ENCODE peak calls at places on chromosome 22, in nine cellular contexts. V, K, J, U, T, G, I, H and D are unnamed samples.

GRCh38 chr22:24865508-24865907 is 59.5 kb downstream of the SGSM1 start:
- DNase-seq in V (no peak), K (no peak), J (no peak), U (no peak), T (no peak), G (no peak), I (no peak), H (no peak), D (no peak)

GRCh38 chr22:23137905-23138520 is 3.8 kb downstream of the RSPH14 start:
- DNase-seq in V (peak; percentile 38), K (no peak), J (no peak), U (no peak), T (no peak), G (no peak), I (no peak), H (no peak), D (peak; percentile 64)

GRCh38 chr22:37643225-37643847 is 3.9 kb downstream of the SH3BP1 start:
- DNase-seq in V (peak; percentile 92), K (peak; percentile 45), J (peak; percentile 82), U (peak; percentile 36), T (peak; percentile 32), G (peak; percentile 85), I (peak; percentile 71), H (no peak), D (peak; percentile 95)

GRCh38 chr22:32206774-32207758 is 2.2 kb upstream of the RFPL2 start:
- DNase-seq in V (no peak), K (no peak), J (no peak), U (peak; percentile 14), T (peak; percentile 65), G (no peak), I (peak; percentile 5), H (no peak), D (peak; percentile 81)

GRCh38 chr22:44683237-44683636 is 18.8 kb upstream of the PRR5 start:
- DNase-seq in V (no peak), K (no peak), J (no peak), U (no peak), T (no peak), G (no peak), I (no peak), H (no peak), D (no peak)

GRCh38 chr22:37520754-37521153 is 1.5 kb upstream of the CARD10 start:
- DNase-seq in V (no peak), K (no peak), J (no peak), U (no peak), T (no peak), G (no peak), I (no peak), H (no peak), D (no peak)

GRCh38 chr22:21943571-21944448 is 8.8 kb downstream of the PPM1F start:
- DNase-seq in V (no peak), K (no peak), J (no peak), U (no peak), T (no peak), G (no peak), I (no peak), H (no peak), D (no peak)

GRCh38 chr22:19805821-19806212 is 45.2 kb downstream of the TBX1 start:
- DNase-seq in V (no peak), K (no peak), J (no peak), U (no peak), T (no peak), G (peak; percentile 9), I (no peak), H (no peak), D (peak; percentile 42)

GRCh38 chr22:43750751-43751150 is 61.4 kb downstream of the EFCAB6 start:
- DNase-seq in V (no peak), K (no peak), J (no peak), U (no peak), T (no peak), G (no peak), I (no peak), H (no peak), D (no peak)